ENCODE peak calls at places on chromosome 12, in seven cellular contexts. One of them, this sample, is unnamed. For H3K9me3 and H3K4me1, the result is how much of the 10 kb centered on the place peaks cover.

GRCh38 chr12:101238806-101239329 is 28.8 kb upstream of the SLC5A8 start:
- DNase-seq in uterus: no peak
- DNase-seq in GM23248: no peak
- DNase-seq in lung: no peak
- DNase-seq in tibial nerve: no peak
- DNase-seq in OCI-LY7: no peak
- DNase-seq in HCT116: no peak
- DNase-seq in this sample: peak

GRCh38 chr12:2348477-2348852 is 295.7 kb downstream of the CACNA1C start:
- DNase-seq in uterus: no peak
- DNase-seq in GM23248: no peak
- DNase-seq in tibial nerve: no peak
- DNase-seq in HCT116: no peak
- DNase-seq in lung: no peak
- DNase-seq in OCI-LY7: no peak
- DNase-seq in this sample: no peak

GRCh38 chr12:51059086-51059485 is 11.0 kb downstream of the LETMD1 start:
- DNase-seq in uterus: no peak
- DNase-seq in GM23248: no peak
- DNase-seq in HCT116: no peak
- DNase-seq in OCI-LY7: no peak
- DNase-seq in lung: no peak
- DNase-seq in tibial nerve: no peak
- DNase-seq in this sample: no peak

GRCh38 chr12:89706551-89707348 is 1.9 kb downstream of the ATP2B1 start:
- DNase-seq in tibial nerve: no peak
- DNase-seq in lung: no peak
- DNase-seq in OCI-LY7: peak
- DNase-seq in GM23248: peak
- DNase-seq in HCT116: no peak
- DNase-seq in uterus: peak
- DNase-seq in this sample: peak

GRCh38 chr12:46490635-46491034 is 118.1 kb upstream of the SLC38A2 start:
- DNase-seq in lung: no peak
- DNase-seq in uterus: no peak
- DNase-seq in HCT116: no peak
- DNase-seq in GM23248: peak
- DNase-seq in tibial nerve: no peak
- DNase-seq in OCI-LY7: no peak
- DNase-seq in this sample: no peak

GRCh38 chr12:48092606-48093005 is 13.3 kb downstream of the SENP1 start:
- DNase-seq in HCT116: no peak
- DNase-seq in tibial nerve: no peak
- DNase-seq in GM23248: no peak
- DNase-seq in uterus: no peak
- DNase-seq in OCI-LY7: no peak
- DNase-seq in lung: no peak
- DNase-seq in this sample: no peak

GRCh38 chr12:69240625-69240984 is 1.2 kb downstream of the CPSF6 start:
- DNase-seq in OCI-LY7: peak
- DNase-seq in lung: no peak
- DNase-seq in GM23248: peak
- DNase-seq in HCT116: no peak
- DNase-seq in uterus: no peak
- DNase-seq in tibial nerve: no peak
- DNase-seq in this sample: no peak

GRCh38 chr12:81010641-81011040 is 67.2 kb upstream of the ACSS3 start:
- DNase-seq in lung: no peak
- DNase-seq in GM23248: peak
- DNase-seq in HCT116: no peak
- DNase-seq in tibial nerve: no peak
- DNase-seq in OCI-LY7: no peak
- DNase-seq in uterus: no peak
- DNase-seq in this sample: no peak

DNA sequence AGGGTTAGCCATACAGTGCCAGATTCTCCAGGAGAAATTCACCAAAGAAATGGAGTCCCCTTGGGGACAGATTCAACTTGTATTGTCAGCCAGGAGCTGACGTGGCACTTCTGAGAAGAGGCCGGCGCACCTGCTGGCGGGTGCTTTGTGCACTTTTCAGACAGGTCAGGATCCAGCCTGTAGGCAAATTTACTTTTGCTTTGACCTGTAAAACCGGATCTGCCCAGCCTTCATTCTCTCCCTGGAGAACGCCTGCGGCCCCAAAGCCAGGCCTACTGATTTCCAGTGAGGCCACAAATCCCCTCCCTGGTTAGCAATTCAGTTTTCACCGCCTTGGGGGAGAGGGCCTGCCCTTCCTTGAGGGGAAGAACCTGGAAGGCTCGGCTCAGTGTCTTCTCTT is 17.4 kb downstream of the P2RX4 start:
- DNase-seq in HCT116: no peak
- DNase-seq in tibial nerve: no peak
- DNase-seq in uterus: no peak
- DNase-seq in OCI-LY7: peak
- DNase-seq in GM23248: no peak
- DNase-seq in lung: peak
- DNase-seq in this sample: no peak
- H3K4me3 ChIP-seq in HCT116: no peak
- H3K4me3 ChIP-seq in tibial nerve: no peak
- H3K4me3 ChIP-seq in uterus: no peak
- H3K4me3 ChIP-seq in OCI-LY7: no peak
- H3K4me3 ChIP-seq in GM23248: no peak
- H3K4me3 ChIP-seq in lung: no peak
- H3K4me3 ChIP-seq in this sample: no peak

GRCh38 chr12:34404377-34405285 is 382.3 kb downstream of the ALG10 start:
- DNase-seq in HCT116: no peak
- DNase-seq in tibial nerve: peak
- DNase-seq in OCI-LY7: no peak
- DNase-seq in uterus: peak
- DNase-seq in GM23248: no peak
- DNase-seq in lung: peak
- DNase-seq in this sample: peak

GRCh38 chr12:34402228-34402898 is 380.1 kb downstream of the ALG10 start:
- DNase-seq in GM23248: no peak
- DNase-seq in uterus: peak
- DNase-seq in lung: peak
- DNase-seq in OCI-LY7: no peak
- DNase-seq in tibial nerve: peak
- DNase-seq in HCT116: no peak
- DNase-seq in this sample: peak

GRCh38 chr12:34405286-34406227 is 383.3 kb downstream of the ALG10 start:
- DNase-seq in HCT116: no peak
- DNase-seq in GM23248: no peak
- DNase-seq in tibial nerve: peak
- DNase-seq in uterus: peak
- DNase-seq in OCI-LY7: no peak
- DNase-seq in lung: peak
- DNase-seq in this sample: peak

GRCh38 chr12:34402899-34403705 is 380.8 kb downstream of the ALG10 start:
- DNase-seq in lung: peak
- DNase-seq in OCI-LY7: no peak
- DNase-seq in uterus: peak
- DNase-seq in GM23248: no peak
- DNase-seq in HCT116: no peak
- DNase-seq in tibial nerve: peak
- DNase-seq in this sample: peak

DNA sequence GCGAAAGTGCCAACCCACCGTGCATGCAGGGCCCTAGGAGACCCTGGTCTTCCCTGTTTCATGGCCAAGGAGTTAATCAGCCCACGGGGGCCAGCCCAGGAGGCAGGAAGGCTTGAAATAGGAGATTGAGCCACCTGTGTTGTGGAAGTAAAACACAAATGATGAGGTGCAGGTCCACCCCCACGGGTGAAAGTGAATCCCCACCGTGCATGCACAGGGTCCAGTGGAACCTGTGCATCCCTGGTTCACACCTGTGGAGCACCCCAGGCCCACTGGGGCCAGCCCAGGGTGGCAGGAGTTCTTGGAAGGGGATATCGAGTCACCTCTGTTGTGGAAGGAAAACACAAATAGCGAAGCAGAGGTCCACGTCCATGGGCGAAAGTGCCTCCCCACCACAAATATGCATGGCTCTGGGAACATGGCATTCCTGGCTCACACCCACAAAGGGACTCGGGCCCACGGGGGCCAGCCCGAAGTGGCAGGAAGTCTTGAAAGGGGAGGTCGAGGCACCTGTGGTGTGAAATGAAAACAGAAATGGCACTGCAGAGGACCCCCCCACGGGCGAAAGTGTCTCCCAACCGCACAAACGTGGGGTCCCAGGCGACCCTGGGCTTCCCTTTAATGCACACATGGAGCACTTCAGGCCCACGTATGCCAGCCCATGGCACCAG is 381.5 kb downstream of the ALG10 start:
- DNase-seq in HCT116: no peak
- DNase-seq in GM23248: no peak
- DNase-seq in tibial nerve: peak
- DNase-seq in uterus: peak
- DNase-seq in OCI-LY7: no peak
- DNase-seq in lung: peak
- DNase-seq in this sample: peak
- H3K9me3 ChIP-seq in HCT116: under half
- H3K9me3 ChIP-seq in GM23248: under half
- H3K9me3 ChIP-seq in tibial nerve: under half
- H3K9me3 ChIP-seq in uterus: under half
- H3K9me3 ChIP-seq in OCI-LY7: under half
- H3K9me3 ChIP-seq in lung: half or more
- H3K9me3 ChIP-seq in this sample: under half

DNA sequence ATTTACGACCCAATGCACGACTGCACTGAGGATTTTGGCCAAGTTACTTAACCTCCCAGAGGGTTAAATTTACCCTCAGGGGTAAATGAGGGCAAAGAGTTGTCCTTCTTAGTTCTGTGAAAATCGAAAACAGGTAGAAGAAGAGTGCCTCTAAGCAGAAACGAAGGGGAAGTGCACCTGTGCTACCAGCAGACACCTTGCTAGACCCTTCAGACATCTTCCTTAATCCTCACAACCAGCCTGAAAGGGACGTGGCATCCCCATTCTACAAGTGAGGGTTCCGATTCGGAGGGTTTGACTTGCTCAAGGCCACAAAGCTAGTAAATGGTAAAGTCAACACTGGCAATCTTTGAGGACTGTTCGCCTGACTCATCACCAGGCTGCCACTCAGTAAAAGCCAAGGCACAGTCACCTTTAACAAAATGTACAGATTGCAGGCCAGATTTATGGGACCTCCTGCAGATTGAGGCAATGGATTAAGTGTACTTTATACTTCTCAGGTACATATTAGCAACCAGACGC is 1.6 kb downstream of the GSG1 start:
- DNase-seq in tibial nerve: no peak
- DNase-seq in lung: no peak
- DNase-seq in OCI-LY7: peak
- DNase-seq in GM23248: peak
- DNase-seq in HCT116: no peak
- DNase-seq in uterus: no peak
- DNase-seq in this sample: no peak
- H3K4me1 ChIP-seq in tibial nerve: under half
- H3K4me1 ChIP-seq in lung: under half
- H3K4me1 ChIP-seq in OCI-LY7: under half
- H3K4me1 ChIP-seq in GM23248: half or more
- H3K4me1 ChIP-seq in HCT116: half or more
- H3K4me1 ChIP-seq in uterus: under half
- H3K4me1 ChIP-seq in this sample: under half

DNA sequence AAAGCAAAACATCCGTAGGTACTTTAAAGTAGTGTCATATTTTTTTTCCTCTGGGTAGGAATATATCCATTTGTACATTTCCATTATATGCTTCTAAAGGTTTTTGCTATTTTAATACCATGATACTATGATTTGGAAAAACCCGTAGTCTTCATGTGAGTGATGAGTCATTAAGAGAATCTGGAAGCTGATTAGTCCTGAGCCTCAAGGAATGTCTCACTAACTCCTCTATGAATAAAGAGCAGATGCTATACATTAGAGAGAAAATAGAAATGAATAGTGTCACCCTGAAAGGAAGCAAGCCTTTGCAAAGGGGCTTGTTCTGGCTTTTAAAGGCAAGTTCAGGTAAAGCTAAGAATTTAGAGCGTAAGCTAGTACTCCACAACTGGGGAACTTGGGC is 432.2 kb downstream of the CCDC91 start:
- DNase-seq in uterus: no peak
- DNase-seq in GM23248: peak
- DNase-seq in HCT116: no peak
- DNase-seq in OCI-LY7: no peak
- DNase-seq in lung: no peak
- DNase-seq in tibial nerve: no peak
- DNase-seq in this sample: no peak
- H3K4me3 ChIP-seq in uterus: no peak
- H3K4me3 ChIP-seq in GM23248: no peak
- H3K4me3 ChIP-seq in HCT116: no peak
- H3K4me3 ChIP-seq in OCI-LY7: no peak
- H3K4me3 ChIP-seq in lung: no peak
- H3K4me3 ChIP-seq in tibial nerve: no peak
- H3K4me3 ChIP-seq in this sample: no peak

GRCh38 chr12:7169951-7170350 is 19.5 kb upstream of the PEX5 start:
- DNase-seq in lung: no peak
- DNase-seq in uterus: no peak
- DNase-seq in HCT116: no peak
- DNase-seq in OCI-LY7: no peak
- DNase-seq in GM23248: no peak
- DNase-seq in tibial nerve: no peak
- DNase-seq in this sample: no peak

GRCh38 chr12:7175493-7175892 is 14.0 kb upstream of the PEX5 start:
- DNase-seq in OCI-LY7: no peak
- DNase-seq in tibial nerve: no peak
- DNase-seq in lung: no peak
- DNase-seq in GM23248: peak
- DNase-seq in uterus: no peak
- DNase-seq in HCT116: no peak
- DNase-seq in this sample: no peak

GRCh38 chr12:7176595-7176994 is 12.9 kb upstream of the PEX5 start:
- DNase-seq in GM23248: no peak
- DNase-seq in OCI-LY7: no peak
- DNase-seq in uterus: no peak
- DNase-seq in HCT116: no peak
- DNase-seq in tibial nerve: no peak
- DNase-seq in lung: no peak
- DNase-seq in this sample: no peak

GRCh38 chr12:7171854-7172253 is 17.6 kb upstream of the PEX5 start:
- DNase-seq in OCI-LY7: peak
- DNase-seq in lung: no peak
- DNase-seq in HCT116: no peak
- DNase-seq in tibial nerve: no peak
- DNase-seq in GM23248: no peak
- DNase-seq in uterus: no peak
- DNase-seq in this sample: no peak
- H3K9me3 ChIP-seq in OCI-LY7: half or more
- H3K9me3 ChIP-seq in lung: under half
- H3K9me3 ChIP-seq in HCT116: under half
- H3K9me3 ChIP-seq in tibial nerve: under half
- H3K9me3 ChIP-seq in GM23248: under half
- H3K9me3 ChIP-seq in uterus: under half
- H3K9me3 ChIP-seq in this sample: under half

DNA sequence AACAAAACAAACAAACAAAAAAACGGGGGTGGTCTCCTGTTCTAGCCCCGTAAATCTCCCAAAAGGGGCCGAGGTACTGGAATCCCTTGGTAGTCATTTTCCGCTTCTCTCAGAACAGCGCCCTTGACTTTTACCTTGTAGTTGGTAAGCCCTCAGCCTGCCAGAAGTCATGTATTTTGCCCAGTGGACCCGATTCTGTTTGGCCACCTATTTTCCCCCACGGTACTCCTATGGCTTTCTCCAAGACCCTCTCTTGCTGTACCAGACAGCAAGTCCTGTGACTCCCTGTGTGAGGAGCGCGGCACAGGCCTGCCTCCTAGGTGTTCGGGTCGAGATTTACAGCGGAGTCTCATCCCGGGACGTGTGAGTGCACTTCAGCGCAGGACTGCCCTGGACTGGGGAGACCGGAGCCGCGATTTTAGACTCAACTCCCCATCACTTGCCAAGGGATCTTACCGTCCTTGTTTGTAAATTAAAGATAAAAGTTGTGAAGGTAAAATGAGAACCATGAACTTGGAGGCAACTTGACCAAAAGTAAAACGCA is 1.1 kb upstream of the MBD6 start:
- DNase-seq in GM23248: peak
- DNase-seq in OCI-LY7: no peak
- DNase-seq in tibial nerve: peak
- DNase-seq in lung: no peak
- DNase-seq in HCT116: no peak
- DNase-seq in uterus: peak
- DNase-seq in this sample: peak
- H3K4me1 ChIP-seq in GM23248: under half
- H3K4me1 ChIP-seq in OCI-LY7: half or more
- H3K4me1 ChIP-seq in tibial nerve: half or more
- H3K4me1 ChIP-seq in lung: under half
- H3K4me1 ChIP-seq in HCT116: half or more
- H3K4me1 ChIP-seq in uterus: under half
- H3K4me1 ChIP-seq in this sample: under half